ENCODE peak calls at places on chromosomes 2 and 18, in six cellular contexts. I, E, N, W, K and V are unnamed samples.

GRCh38 chr18:63284861-63285260 is 34.7 kb downstream of the BCL2 start:
- DNase-seq in K (no peak), W (no peak), E (no peak), I (no peak), N (no peak), V (no peak)

GRCh38 chr2:181785677-181786344 is 105.5 kb upstream of the NEUROD1 start:
- DNase-seq in K (no peak), I (no peak), W (no peak), E (no peak), N (no peak), V (peak; percentile 91)

GRCh38 chr2:144217853-144218633 is 301.9 kb downstream of the ZEB2 start:
- DNase-seq in K (no peak), N (no peak), W (no peak), I (no peak), E (no peak), V (no peak)

GRCh38 chr18:57644540-57644939 is 22.9 kb upstream of the NARS1 start:
- DNase-seq in N (no peak), E (no peak), K (no peak), I (no peak), W (no peak), V (peak; percentile 33)

GRCh38 chr2:197236816-197237215 is 73.8 kb downstream of the ANKRD44 start:
- DNase-seq in N (no peak), W (no peak), E (no peak), K (no peak), I (no peak), V (no peak)

GRCh38 chr2:60808330-60808801 is 52.3 kb downstream of the PAPOLG start:
- DNase-seq in N (no peak), K (no peak), W (no peak), E (no peak), I (no peak), V (no peak)

GRCh38 chr2:28342081-28342967 is 50.3 kb upstream of the FOSL2 start:
- DNase-seq in N (peak; percentile 61), W (peak; percentile 92), K (peak; percentile 50), E (peak; percentile 88), I (peak; percentile 54), V (peak; percentile 94)

GRCh38 chr2:70718736-70719135 is 49.3 kb downstream of the ADD2 start:
- DNase-seq in E (no peak), N (no peak), K (no peak), W (no peak), I (no peak), V (no peak)

GRCh38 chr2:160752475-160753330 is 259.1 kb upstream of the RBMS1 start:
- DNase-seq in I (no peak), W (no peak), K (no peak), E (peak; percentile 74), N (no peak), V (peak; percentile 22)

GRCh38 chr2:27753744-27754588 is 17.6 kb upstream of the MRPL33 start:
- DNase-seq in W (no peak), E (peak; percentile 82), N (peak; percentile 92), K (peak; percentile 78), I (peak; percentile 87), V (peak; percentile 81)

GRCh38 chr2:6310186-6310909 is 555.4 kb downstream of the CMPK2 start:
- DNase-seq in N (no peak), I (no peak), E (no peak), K (no peak), W (no peak), V (no peak)

GRCh38 chr2:43890855-43891254 is 52.1 kb downstream of the ABCG8 start:
- DNase-seq in N (no peak), W (no peak), E (no peak), K (no peak), I (no peak), V (peak; percentile 40)

GRCh38 chr2:3280683-3281520 is 96.7 kb downstream of the EIPR1 start:
- DNase-seq in I (peak; percentile 16), E (no peak), N (no peak), K (no peak), W (no peak), V (no peak)

GRCh38 chr2:175560521-175561164 is 379.1 kb upstream of the ATP5MC3 start:
- DNase-seq in W (no peak), K (no peak), E (no peak), I (no peak), N (no peak), V (no peak)

GRCh38 chr18:48300463-48300961 is 108.7 kb downstream of the ZBTB7C start:
- DNase-seq in N (peak; percentile 60), K (no peak), I (no peak), W (peak; percentile 59), E (no peak), V (peak; percentile 15)

GRCh38 chr18:62372156-62372555 is 47.0 kb downstream of the TNFRSF11A start:
- DNase-seq in W (no peak), K (no peak), E (no peak), I (no peak), N (no peak), V (no peak)

GRCh38 chr18:59904051-59904601 is 4.3 kb downstream of the PMAIP1 start:
- DNase-seq in W (no peak), I (no peak), E (no peak), K (no peak), N (no peak), V (peak; percentile 84)

GRCh38 chr2:120445431-120446143 is 99.7 kb downstream of the INHBB start:
- DNase-seq in E (peak; percentile 16), I (no peak), N (no peak), W (no peak), K (no peak), V (no peak)

GRCh38 chr2:78315368-78315767 is 710.1 kb upstream of the REG3G start:
- DNase-seq in K (no peak), E (no peak), I (no peak), N (no peak), W (no peak), V (no peak)

GRCh38 chr2:238644095-238645081 is 203.5 kb upstream of the TWIST2 start:
- DNase-seq in E (peak; percentile 63), W (peak; percentile 68), N (no peak), I (no peak), K (no peak), V (peak; percentile 90)

GRCh38 chr2:142463047-142463446 is 332.2 kb upstream of the LRP1B start:
- DNase-seq in K (no peak), W (no peak), N (no peak), I (no peak), E (no peak), V (no peak)

GRCh38 chr2:85585781-85586105 is 1.5 kb downstream of the VAMP5 start:
- DNase-seq in W (no peak), I (no peak), N (no peak), K (no peak), E (no peak), V (peak; percentile 64)
- H3K4me3 ChIP-seq in W (peak overlapping the region; percentile 92), I (no peak overlapping the region), N (peak overlapping the region; percentile 67), K (peak overlapping the region; percentile 78), E (no peak overlapping the region), V (peak overlapping the region; percentile 64)

DNA sequence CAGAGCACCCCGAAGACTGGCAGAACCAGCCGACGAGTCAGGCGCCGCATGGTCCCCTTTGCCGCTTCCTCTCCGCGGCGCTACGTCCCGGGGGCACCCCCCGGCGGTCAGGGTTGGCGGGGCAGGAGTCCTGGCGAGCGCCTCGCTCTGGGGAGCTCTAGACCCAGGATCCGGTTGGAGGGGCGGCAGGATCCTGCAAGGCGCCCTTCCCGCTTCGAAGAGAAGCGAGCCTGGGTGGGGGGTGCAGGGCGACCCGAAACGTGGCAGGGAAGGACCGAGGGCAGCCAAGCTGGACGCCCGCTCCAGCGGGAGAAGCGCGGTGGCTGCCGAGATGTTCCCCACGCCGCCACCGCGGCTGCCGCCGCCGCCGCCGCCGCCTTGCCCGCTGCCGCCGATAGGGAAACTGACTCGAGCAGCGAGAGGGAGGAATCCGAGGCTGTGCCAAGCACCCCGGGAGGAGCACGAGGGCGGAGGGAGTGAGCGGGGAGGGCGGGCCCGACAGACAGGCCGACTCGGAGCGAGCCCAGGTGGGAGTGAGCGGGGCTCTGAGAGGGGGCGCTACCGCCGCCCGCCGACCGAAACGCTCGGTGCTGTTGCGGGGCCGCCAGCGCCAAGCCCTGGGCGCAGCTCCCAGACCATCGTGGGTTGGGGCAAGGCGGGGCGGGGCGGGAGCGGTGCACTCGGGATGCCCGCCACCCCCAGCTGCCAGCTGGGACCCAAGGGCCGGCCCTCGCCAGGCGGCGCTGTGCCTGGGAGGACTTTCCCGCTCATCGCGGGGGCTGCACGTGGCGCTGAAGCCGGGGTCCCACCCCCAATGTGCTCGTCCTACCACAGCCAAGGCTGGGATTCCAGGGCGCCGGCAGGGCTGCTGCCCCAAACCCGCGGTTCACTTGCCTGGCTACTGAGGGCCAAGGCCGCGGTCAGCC is at the start of gene GALNT14:
- DNase-seq in I (peak; percentile 53), E (peak; percentile 16), K (peak; percentile 28), W (no peak), N (peak; percentile 79), V (peak; percentile 8)
- TF ChIP-seq CTCF in I (peak; percentile 26), E (peak; percentile 75), K (peak; percentile 48), W (peak; percentile 36), N (peak; percentile 46), V (peak; percentile 34)

DNA sequence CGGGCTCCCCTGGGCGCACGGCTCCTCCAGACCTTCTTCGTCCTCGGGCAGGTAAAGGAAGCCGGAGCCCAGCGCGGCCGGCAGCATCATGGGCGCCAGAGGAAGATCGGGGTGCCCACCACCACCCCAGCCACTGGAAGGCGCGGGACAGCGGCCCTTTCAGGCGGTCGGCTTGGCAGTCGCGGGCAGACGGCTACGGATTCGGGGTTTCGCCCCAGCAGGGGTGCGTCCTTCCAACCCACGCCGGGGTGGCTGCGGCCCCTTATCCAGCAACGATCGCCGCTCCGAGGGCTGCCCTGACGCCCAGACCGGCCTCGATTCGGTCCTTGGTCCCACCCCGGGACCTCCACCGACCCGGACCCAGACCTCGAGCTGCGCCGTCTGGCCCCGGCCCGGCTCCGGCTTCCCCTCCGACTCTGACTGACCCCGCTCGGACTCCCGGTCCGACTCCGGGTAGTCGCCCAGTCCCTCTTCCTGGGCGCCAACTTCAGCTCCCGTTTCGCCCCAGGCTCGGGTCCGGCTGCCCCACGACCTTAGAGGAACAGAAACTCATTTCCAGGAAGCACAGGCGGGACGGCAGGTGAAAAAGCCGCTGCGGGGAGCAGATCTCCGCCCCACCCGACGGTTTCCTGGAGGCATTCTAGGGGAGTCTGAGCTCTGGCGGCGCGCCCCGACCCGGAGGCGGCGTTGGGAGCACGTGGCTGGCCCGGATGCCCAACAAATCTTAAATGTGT is 30.2 kb upstream of the SSB start:
- DNase-seq in E (no peak), N (peak; percentile 65), K (no peak), I (no peak), W (no peak), V (no peak)
- H3K4me3 ChIP-seq in E (peak overlapping the region; percentile 45), N (peak overlapping the region; percentile 32), K (peak overlapping the region; percentile 51), I (peak overlapping the region; percentile 52), W (peak overlapping the region; percentile 59), V (peak overlapping the region; percentile 46)

GRCh38 chr18:2655153-2655953 is at the start of gene SMCHD1:
- DNase-seq in K (peak; percentile 86), W (peak; percentile 89), I (peak; percentile 92), N (peak; percentile 97), E (peak; percentile 60), V (peak; percentile 77)

GRCh38 chr18:2654828-2655152 is 736 bp upstream of the SMCHD1 start:
- DNase-seq in I (no peak), N (no peak), W (no peak), K (no peak), E (no peak), V (no peak)

GRCh38 chr18:2656237-2657042 is 914 bp downstream of the SMCHD1 start:
- DNase-seq in N (peak; percentile 81), E (no peak), W (peak; percentile 87), K (peak; percentile 47), I (peak; percentile 55), V (peak; percentile 70)

GRCh38 chr18:2657043-2657512 is 1.6 kb downstream of the SMCHD1 start:
- DNase-seq in E (no peak), I (no peak), K (no peak), W (no peak), N (no peak), V (no peak)

DNA sequence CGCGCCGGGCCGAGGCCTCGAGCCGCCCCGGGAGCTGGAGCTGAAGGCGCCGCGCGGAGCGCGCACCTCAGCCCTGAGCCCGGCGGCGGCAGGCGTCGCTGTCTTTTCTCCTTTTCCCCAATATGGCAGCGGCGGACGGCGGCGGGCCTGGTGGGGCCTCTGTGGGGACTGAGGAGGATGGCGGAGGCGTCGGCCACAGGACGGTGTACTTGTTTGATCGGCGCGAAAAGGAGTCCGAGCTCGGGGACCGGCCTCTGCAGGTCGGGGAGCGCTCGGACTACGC is 369 bp downstream of the SMCHD1 start:
- DNase-seq in K (peak; percentile 41), I (no peak), W (no peak), N (no peak), E (peak; percentile 16), V (no peak)
- TF ChIP-seq CTCF in K (no peak), I (no peak), W (no peak), N (no peak), E (no peak), V (no peak)